ENCODE peak calls at places on chromosomes 12 and 14, in five cellular contexts. W is GM13977, L is foreskin fibroblast, V is NCI-H226, B is NCI-H2029. Y is an unnamed sample.

GRCh38 chr12:48826209-48826855 is 8.0 kb downstream of the CACNB3 start:
- DNase-seq in W (no peak), L (no peak), V (no peak), B (no peak), Y (no peak)

GRCh38 chr12:122322501-122322900 is 56.2 kb upstream of the VPS33A start:
- DNase-seq in W (no peak), L (peak), V (no peak), B (no peak), Y (no peak)

GRCh38 chr12:43210437-43211197 is 341.4 kb downstream of the ADAMTS20 start:
- DNase-seq in W (peak), L (peak), V (peak), B (no peak), Y (no peak)

GRCh38 chr12:10952645-10953044 is 13.6 kb upstream of the TAS2R14 start:
- DNase-seq in W (no peak), L (no peak), V (no peak), B (no peak), Y (no peak)

GRCh38 chr14:57889245-57889644 is 23.4 kb upstream of the SLC35F4 start:
- DNase-seq in W (no peak), L (peak), V (peak), B (peak), Y (peak)

GRCh38 chr14:85471156-85471555 is 58.8 kb upstream of the FLRT2 start:
- DNase-seq in W (no peak), L (peak), V (no peak), B (no peak), Y (no peak)

GRCh38 chr14:69980457-69981414 is 101.5 kb downstream of the SMOC1 start:
- DNase-seq in W (no peak), L (no peak), V (no peak), B (peak), Y (no peak)

GRCh38 chr14:75832621-75833297 is 149.0 kb downstream of the TGFB3 start:
- DNase-seq in W (no peak), L (peak), V (peak), B (peak), Y (peak)

GRCh38 chr14:72518809-72519377 is 375.0 kb downstream of the DPF3 start:
- DNase-seq in W (peak), L (no peak), V (no peak), B (no peak), Y (no peak)

GRCh38 chr12:112382866-112383265 is 635 bp upstream of the HECTD4 start:
- DNase-seq in W (no peak), L (no peak), V (no peak), B (no peak), Y (no peak)

GRCh38 chr12:52988933-52989332 is 17.3 kb upstream of the EIF4B start:
- DNase-seq in W (no peak), L (no peak), V (no peak), B (no peak), Y (no peak)

GRCh38 chr14:21202463-21203358 is 46.8 kb upstream of the OR5AU1 start:
- DNase-seq in W (no peak), L (no peak), V (no peak), B (no peak), Y (no peak)

GRCh38 chr14:19878029-19878642 is 3.2 kb downstream of the OR4K2 start:
- DNase-seq in W (peak), L (peak), V (peak), B (no peak), Y (no peak)

GRCh38 chr14:52455291-52456088 is 96.8 kb downstream of the TXNDC16 start:
- DNase-seq in W (no peak), L (peak), V (peak), B (no peak), Y (no peak)

GRCh38 chr14:100816286-100816949 is 9.5 kb upstream of the MEG3 start:
- DNase-seq in W (no peak), L (no peak), V (no peak), B (no peak), Y (no peak)

GRCh38 chr12:66496595-66496994 is 182.3 kb downstream of the GRIP1 start:
- DNase-seq in W (no peak), L (no peak), V (no peak), B (no peak), Y (no peak)

GRCh38 chr12:2876431-2877046 is 435 bp downstream of the FOXM1 start:
- DNase-seq in W (peak), L (peak), V (no peak), B (no peak), Y (no peak)

GRCh38 chr12:26317942-26318565 is 122.7 kb downstream of the SSPN start:
- DNase-seq in W (peak), L (peak), V (peak), B (no peak), Y (no peak)

GRCh38 chr14:90778468-90779255 is 37.6 kb downstream of the TTC7B start:
- DNase-seq in W (no peak), L (no peak), V (no peak), B (no peak), Y (no peak)

GRCh38 chr12:114018669-114019068 is 52.5 kb upstream of the RBM19 start:
- DNase-seq in W (no peak), L (peak), V (no peak), B (peak), Y (no peak)

GRCh38 chr12:92701441-92701840 is 1.3 kb upstream of the PLEKHG7 start:
- DNase-seq in W (no peak), L (peak), V (no peak), B (no peak), Y (no peak)

GRCh38 chr12:65339161-65339560 is 60.7 kb downstream of the MSRB3 start:
- DNase-seq in W (no peak), L (no peak), V (no peak), B (no peak), Y (no peak)

GRCh38 chr12:80187660-80188090 is 88.3 kb downstream of the OTOGL start:
- DNase-seq in W (no peak), L (peak), V (no peak), B (peak), Y (peak)

Y was measured in uterus.